ENCODE peak calls at places on chromosomes 5 and 9, in ten cellular contexts. One of them, this sample, is unnamed.

GRCh38 chr5:149108651-149109280 is 32.5 kb upstream of the ABLIM3 start:
- DNase-seq in ovary: no peak
- DNase-seq in transverse colon: no peak
- DNase-seq in heart left ventricle: no peak
- DNase-seq in A549: no peak
- DNase-seq in gastrocnemius medialis: no peak
- DNase-seq in HepG2: no peak
- DNase-seq in Peyer's patch: no peak
- DNase-seq in IMR-90: peak; percentile 24
- DNase-seq in NB4: no peak
- DNase-seq in this sample: no peak

GRCh38 chr5:3339092-3339797 is 256.4 kb upstream of the IRX1 start:
- DNase-seq in ovary: no peak
- DNase-seq in transverse colon: no peak
- DNase-seq in heart left ventricle: no peak
- DNase-seq in A549: no peak
- DNase-seq in gastrocnemius medialis: no peak
- DNase-seq in HepG2: no peak
- DNase-seq in Peyer's patch: no peak
- DNase-seq in IMR-90: no peak
- DNase-seq in NB4: no peak
- DNase-seq in this sample: no peak

GRCh38 chr9:124010665-124011321 is 775 bp upstream of the LHX2 start:
- DNase-seq in ovary: no peak
- DNase-seq in transverse colon: no peak
- DNase-seq in heart left ventricle: no peak
- DNase-seq in A549: peak; percentile 52
- DNase-seq in gastrocnemius medialis: no peak
- DNase-seq in HepG2: no peak
- DNase-seq in Peyer's patch: no peak
- DNase-seq in IMR-90: no peak
- DNase-seq in NB4: peak; percentile 74
- DNase-seq in this sample: no peak

GRCh38 chr9:33229359-33230120 is 10.4 kb upstream of the SPINK4 start:
- DNase-seq in ovary: no peak
- DNase-seq in transverse colon: peak; percentile 93
- DNase-seq in heart left ventricle: no peak
- DNase-seq in A549: peak; percentile 98
- DNase-seq in gastrocnemius medialis: no peak
- DNase-seq in HepG2: peak; percentile 78
- DNase-seq in Peyer's patch: no peak
- DNase-seq in IMR-90: no peak
- DNase-seq in NB4: no peak
- DNase-seq in this sample: no peak

GRCh38 chr9:136786451-136786850 is 4.7 kb upstream of the TMEM141 start:
- DNase-seq in ovary: no peak
- DNase-seq in transverse colon: no peak
- DNase-seq in heart left ventricle: no peak
- DNase-seq in A549: no peak
- DNase-seq in gastrocnemius medialis: no peak
- DNase-seq in HepG2: no peak
- DNase-seq in Peyer's patch: no peak
- DNase-seq in IMR-90: no peak
- DNase-seq in NB4: no peak
- DNase-seq in this sample: no peak

GRCh38 chr5:122715095-122715494 is 59.8 kb upstream of the SNX2 start:
- DNase-seq in ovary: no peak
- DNase-seq in transverse colon: no peak
- DNase-seq in heart left ventricle: no peak
- DNase-seq in A549: peak; percentile 7
- DNase-seq in gastrocnemius medialis: no peak
- DNase-seq in HepG2: no peak
- DNase-seq in Peyer's patch: no peak
- DNase-seq in IMR-90: peak; percentile 6
- DNase-seq in NB4: no peak
- DNase-seq in this sample: no peak

GRCh38 chr9:21381752-21382339 is 3.4 kb downstream of the IFNA2 start:
- DNase-seq in ovary: no peak
- DNase-seq in transverse colon: no peak
- DNase-seq in heart left ventricle: no peak
- DNase-seq in A549: peak; percentile 46
- DNase-seq in gastrocnemius medialis: no peak
- DNase-seq in HepG2: peak; percentile 36
- DNase-seq in Peyer's patch: peak; percentile 54
- DNase-seq in IMR-90: no peak
- DNase-seq in NB4: peak; percentile 94
- DNase-seq in this sample: no peak

GRCh38 chr5:103582364-103582763 is 19.8 kb upstream of the NUDT12 start:
- DNase-seq in ovary: no peak
- DNase-seq in transverse colon: peak; percentile 20
- DNase-seq in heart left ventricle: peak; percentile 19
- DNase-seq in A549: peak; percentile 59
- DNase-seq in gastrocnemius medialis: no peak
- DNase-seq in HepG2: peak; percentile 35
- DNase-seq in Peyer's patch: no peak
- DNase-seq in IMR-90: peak; percentile 50
- DNase-seq in NB4: peak; percentile 51
- DNase-seq in this sample: peak; percentile 41

GRCh38 chr5:178069909-178070308 is 43.4 kb upstream of the N4BP3 start:
- DNase-seq in ovary: no peak
- DNase-seq in transverse colon: peak; percentile 13
- DNase-seq in heart left ventricle: no peak
- DNase-seq in A549: peak; percentile 52
- DNase-seq in gastrocnemius medialis: no peak
- DNase-seq in HepG2: peak; percentile 27
- DNase-seq in Peyer's patch: peak; percentile 60
- DNase-seq in IMR-90: peak; percentile 26
- DNase-seq in NB4: peak; percentile 77
- DNase-seq in this sample: peak; percentile 73

GRCh38 chr9:91896096-91896495 is 53.9 kb downstream of the ROR2 start:
- DNase-seq in ovary: no peak
- DNase-seq in transverse colon: no peak
- DNase-seq in heart left ventricle: no peak
- DNase-seq in A549: no peak
- DNase-seq in gastrocnemius medialis: no peak
- DNase-seq in HepG2: no peak
- DNase-seq in Peyer's patch: no peak
- DNase-seq in IMR-90: no peak
- DNase-seq in NB4: no peak
- DNase-seq in this sample: no peak

GRCh38 chr9:107283621-107284616 is 840 bp downstream of the RAD23B start:
- DNase-seq in ovary: peak; percentile 72
- DNase-seq in transverse colon: peak; percentile 81
- DNase-seq in heart left ventricle: peak; percentile 83
- DNase-seq in A549: peak; percentile 84
- DNase-seq in gastrocnemius medialis: peak; percentile 90
- DNase-seq in HepG2: peak; percentile 73
- DNase-seq in Peyer's patch: peak; percentile 69
- DNase-seq in IMR-90: peak; percentile 74
- DNase-seq in NB4: peak; percentile 84
- DNase-seq in this sample: peak; percentile 84

GRCh38 chr9:777978-778377 is 63.5 kb upstream of the DMRT1 start:
- DNase-seq in ovary: no peak
- DNase-seq in transverse colon: no peak
- DNase-seq in heart left ventricle: no peak
- DNase-seq in A549: no peak
- DNase-seq in gastrocnemius medialis: no peak
- DNase-seq in HepG2: no peak
- DNase-seq in Peyer's patch: no peak
- DNase-seq in IMR-90: no peak
- DNase-seq in NB4: no peak
- DNase-seq in this sample: no peak

GRCh38 chr9:33288235-33288634 is 2.1 kb upstream of the NFX1 start:
- DNase-seq in ovary: no peak
- DNase-seq in transverse colon: no peak
- DNase-seq in heart left ventricle: no peak
- DNase-seq in A549: no peak
- DNase-seq in gastrocnemius medialis: no peak
- DNase-seq in HepG2: no peak
- DNase-seq in Peyer's patch: no peak
- DNase-seq in IMR-90: no peak
- DNase-seq in NB4: no peak
- DNase-seq in this sample: no peak

GRCh38 chr5:65262094-65262493 is 219.6 kb downstream of the ADAMTS6 start:
- DNase-seq in ovary: peak; percentile 25
- DNase-seq in transverse colon: no peak
- DNase-seq in heart left ventricle: peak; percentile 30
- DNase-seq in A549: no peak
- DNase-seq in gastrocnemius medialis: no peak
- DNase-seq in HepG2: no peak
- DNase-seq in Peyer's patch: no peak
- DNase-seq in IMR-90: no peak
- DNase-seq in NB4: no peak
- DNase-seq in this sample: peak; percentile 21

GRCh38 chr5:180802325-180803180 is at the start of gene MGAT1:
- DNase-seq in ovary: peak; percentile 94
- DNase-seq in transverse colon: peak; percentile 89
- DNase-seq in heart left ventricle: peak; percentile 94
- DNase-seq in A549: peak; percentile 74
- DNase-seq in gastrocnemius medialis: peak; percentile 81
- DNase-seq in HepG2: peak; percentile 65
- DNase-seq in Peyer's patch: peak; percentile 88
- DNase-seq in IMR-90: peak; percentile 83
- DNase-seq in NB4: peak; percentile 91
- DNase-seq in this sample: peak; percentile 89
- TF ChIP-seq POLR2A in ovary: peak; percentile 85
- TF ChIP-seq POLR2A in transverse colon: peak; percentile 84
- TF ChIP-seq POLR2A in heart left ventricle: peak; percentile 86
- TF ChIP-seq POLR2A in A549: peak; percentile 88
- TF ChIP-seq POLR2A in gastrocnemius medialis: peak; percentile 93
- TF ChIP-seq POLR2A in HepG2: no peak
- TF ChIP-seq POLR2A in Peyer's patch: peak; percentile 76
- TF ChIP-seq POLR2A in IMR-90: peak; percentile 96
- TF ChIP-seq POLR2A in NB4: peak; percentile 62
- TF ChIP-seq POLR2A in this sample: peak; percentile 49

GRCh38 chr9:117414220-117414905 is 494 bp downstream of the ASTN2 start:
- DNase-seq in ovary: no peak
- DNase-seq in transverse colon: no peak
- DNase-seq in heart left ventricle: peak; percentile 36
- DNase-seq in A549: peak; percentile 39
- DNase-seq in gastrocnemius medialis: no peak
- DNase-seq in HepG2: no peak
- DNase-seq in Peyer's patch: no peak
- DNase-seq in IMR-90: no peak
- DNase-seq in NB4: no peak
- DNase-seq in this sample: no peak

GRCh38 chr9:117414906-117415583 is at the start of gene ASTN2:
- DNase-seq in ovary: no peak
- DNase-seq in transverse colon: no peak
- DNase-seq in heart left ventricle: peak; percentile 23
- DNase-seq in A549: no peak
- DNase-seq in gastrocnemius medialis: no peak
- DNase-seq in HepG2: no peak
- DNase-seq in Peyer's patch: no peak
- DNase-seq in IMR-90: no peak
- DNase-seq in NB4: no peak
- DNase-seq in this sample: peak; percentile 57

GRCh38 chr9:117413346-117414219 is 1.3 kb downstream of the ASTN2 start:
- DNase-seq in ovary: no peak
- DNase-seq in transverse colon: no peak
- DNase-seq in heart left ventricle: no peak
- DNase-seq in A549: no peak
- DNase-seq in gastrocnemius medialis: no peak
- DNase-seq in HepG2: no peak
- DNase-seq in Peyer's patch: no peak
- DNase-seq in IMR-90: no peak
- DNase-seq in NB4: no peak
- DNase-seq in this sample: peak; percentile 32

GRCh38 chr9:117416856-117417255 is 2.0 kb upstream of the ASTN2 start:
- DNase-seq in ovary: no peak
- DNase-seq in transverse colon: no peak
- DNase-seq in heart left ventricle: no peak
- DNase-seq in A549: no peak
- DNase-seq in gastrocnemius medialis: no peak
- DNase-seq in HepG2: no peak
- DNase-seq in Peyer's patch: no peak
- DNase-seq in IMR-90: no peak
- DNase-seq in NB4: no peak
- DNase-seq in this sample: no peak

GRCh38 chr9:117415584-117415937 is 704 bp upstream of the ASTN2 start:
- DNase-seq in ovary: no peak
- DNase-seq in transverse colon: no peak
- DNase-seq in heart left ventricle: no peak
- DNase-seq in A549: no peak
- DNase-seq in gastrocnemius medialis: no peak
- DNase-seq in HepG2: no peak
- DNase-seq in Peyer's patch: no peak
- DNase-seq in IMR-90: no peak
- DNase-seq in NB4: no peak
- DNase-seq in this sample: no peak
- H3K4me3 ChIP-seq in ovary: no peak overlapping the region
- H3K4me3 ChIP-seq in transverse colon: no peak overlapping the region
- H3K4me3 ChIP-seq in heart left ventricle: no peak overlapping the region
- H3K4me3 ChIP-seq in A549: no peak overlapping the region
- H3K4me3 ChIP-seq in gastrocnemius medialis: peak overlapping the region; percentile 50
- H3K4me3 ChIP-seq in HepG2: no peak overlapping the region
- H3K4me3 ChIP-seq in Peyer's patch: no peak overlapping the region
- H3K4me3 ChIP-seq in IMR-90: no peak overlapping the region
- H3K4me3 ChIP-seq in NB4: no peak overlapping the region
- H3K4me3 ChIP-seq in this sample: peak overlapping the region; percentile 36

DNA sequence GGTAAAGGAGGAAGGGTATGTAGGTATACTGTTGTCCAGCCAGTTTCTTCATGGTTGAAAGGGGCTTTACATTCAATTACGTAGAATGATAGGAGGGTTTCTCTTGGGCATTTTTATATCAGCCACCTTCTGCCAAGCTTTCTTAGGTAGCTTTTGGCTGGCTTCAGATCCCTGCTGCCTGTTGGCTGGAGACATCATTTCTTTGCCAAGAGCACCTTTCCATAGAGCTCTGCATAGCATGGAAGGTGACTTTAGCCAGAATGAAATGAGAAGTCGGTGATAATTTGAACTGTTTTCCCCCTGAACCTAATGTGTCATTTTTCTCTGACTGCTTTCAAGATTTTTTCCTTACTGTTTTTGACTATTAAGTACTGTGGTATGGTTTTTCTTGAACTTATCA is 26.9 kb downstream of the TMEFF1 start:
- DNase-seq in ovary: no peak
- DNase-seq in transverse colon: no peak
- DNase-seq in heart left ventricle: no peak
- DNase-seq in A549: no peak
- DNase-seq in gastrocnemius medialis: no peak
- DNase-seq in HepG2: no peak
- DNase-seq in Peyer's patch: no peak
- DNase-seq in IMR-90: no peak
- DNase-seq in NB4: no peak
- DNase-seq in this sample: no peak
- TF ChIP-seq POLR2A in ovary: no peak
- TF ChIP-seq POLR2A in transverse colon: no peak
- TF ChIP-seq POLR2A in heart left ventricle: no peak
- TF ChIP-seq POLR2A in A549: no peak
- TF ChIP-seq POLR2A in gastrocnemius medialis: no peak
- TF ChIP-seq POLR2A in HepG2: no peak
- TF ChIP-seq POLR2A in Peyer's patch: no peak
- TF ChIP-seq POLR2A in IMR-90: no peak
- TF ChIP-seq POLR2A in NB4: no peak
- TF ChIP-seq POLR2A in this sample: no peak

DNA sequence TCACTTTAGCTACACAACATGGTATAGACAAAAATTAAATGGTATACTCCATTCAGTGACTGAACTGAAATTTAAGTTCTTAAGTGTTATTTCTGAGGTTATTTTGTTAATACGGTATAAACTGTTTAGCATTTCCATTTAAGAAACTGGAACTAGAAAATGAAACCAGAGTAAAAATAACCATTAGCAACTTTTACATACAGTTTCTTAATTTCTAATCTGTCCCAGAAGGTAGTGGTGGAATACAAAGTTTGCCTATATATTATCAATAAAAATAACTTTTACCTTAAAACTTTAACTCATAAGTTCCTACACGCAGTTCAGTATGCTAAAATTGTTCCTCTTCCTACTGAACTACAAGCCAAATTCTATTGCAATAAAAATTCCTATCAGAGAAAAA is 10.3 kb downstream of the GOLPH3 start:
- DNase-seq in ovary: no peak
- DNase-seq in transverse colon: no peak
- DNase-seq in heart left ventricle: no peak
- DNase-seq in A549: no peak
- DNase-seq in gastrocnemius medialis: no peak
- DNase-seq in HepG2: no peak
- DNase-seq in Peyer's patch: no peak
- DNase-seq in IMR-90: no peak
- DNase-seq in NB4: no peak
- DNase-seq in this sample: no peak
- H3K4me3 ChIP-seq in ovary: no peak overlapping the region
- H3K4me3 ChIP-seq in transverse colon: no peak overlapping the region
- H3K4me3 ChIP-seq in heart left ventricle: no peak overlapping the region
- H3K4me3 ChIP-seq in A549: no peak overlapping the region
- H3K4me3 ChIP-seq in gastrocnemius medialis: no peak overlapping the region
- H3K4me3 ChIP-seq in HepG2: no peak overlapping the region
- H3K4me3 ChIP-seq in Peyer's patch: no peak overlapping the region
- H3K4me3 ChIP-seq in IMR-90: no peak overlapping the region
- H3K4me3 ChIP-seq in NB4: no peak overlapping the region
- H3K4me3 ChIP-seq in this sample: no peak overlapping the region